ENCODE peak calls at places on chromosomes 1 and 21, in ten cellular contexts. D, J, E, Y, F, U, N, B, I and V are unnamed samples.
A peak's percentile ranks its signal among the peaks of the same experiment; 100 is the strongest.

GRCh38 chr1:220151454-220151853 is 57.5 kb downstream of the IARS2 start:
- DNase-seq in D (no peak), J (peak; percentile 34), E (no peak), Y (no peak), F (no peak), U (no peak), N (no peak), B (no peak), I (no peak), V (no peak)

GRCh38 chr1:107549152-107549810 is 408.4 kb downstream of the NTNG1 start:
- DNase-seq in D (no peak), J (no peak), E (no peak), Y (no peak), F (no peak), U (no peak), N (no peak), B (no peak), I (no peak), V (no peak)

GRCh38 chr1:832136-832535 is 91.6 kb upstream of the SAMD11 start:
- DNase-seq in D (no peak), J (no peak), E (no peak), Y (no peak), F (no peak), U (no peak), N (no peak), B (no peak), I (no peak), V (no peak)

GRCh38 chr1:235307158-235308124 is 20.5 kb downstream of the ARID4B start:
- DNase-seq in D (no peak), J (no peak), E (no peak), Y (no peak), F (no peak), U (no peak), N (no peak), B (no peak), I (no peak), V (no peak)

GRCh38 chr1:88910401-88910800 is 19.0 kb upstream of the GTF2B start:
- DNase-seq in D (no peak), J (no peak), E (no peak), Y (no peak), F (no peak), U (no peak), N (no peak), B (no peak), I (no peak), V (no peak)

GRCh38 chr21:44926364-44927101 is 5.8 kb upstream of the ITGB2 start:
- DNase-seq in D (no peak), J (no peak), E (no peak), Y (no peak), F (no peak), U (no peak), N (no peak), B (no peak), I (no peak), V (no peak)

GRCh38 chr1:227779021-227779441 is 36.4 kb upstream of the PRSS38 start:
- DNase-seq in D (no peak), J (no peak), E (no peak), Y (no peak), F (no peak), U (no peak), N (no peak), B (peak; percentile 40), I (no peak), V (no peak)

GRCh38 chr1:44652445-44653106 is 21.7 kb downstream of the TMEM53 start:
- DNase-seq in D (peak; percentile 83), J (peak; percentile 83), E (peak; percentile 86), Y (peak; percentile 71), F (peak; percentile 79), U (no peak), N (peak; percentile 81), B (peak; percentile 77), I (peak; percentile 69), V (peak; percentile 22)

GRCh38 chr1:91428182-91428798 is 23.7 kb upstream of the HFM1 start:
- DNase-seq in D (no peak), J (no peak), E (peak; percentile 71), Y (no peak), F (no peak), U (no peak), N (no peak), B (no peak), I (no peak), V (no peak)

GRCh38 chr1:94104776-94105462 is 16.0 kb downstream of the ABCA4 start:
- DNase-seq in D (no peak), J (no peak), E (no peak), Y (no peak), F (no peak), U (no peak), N (no peak), B (no peak), I (no peak), V (no peak)

GRCh38 chr1:35559317-35559944 is 1.8 kb downstream of the NCDN start:
- DNase-seq in D (no peak), J (no peak), E (no peak), Y (no peak), F (no peak), U (no peak), N (no peak), B (no peak), I (no peak), V (no peak)

GRCh38 chr1:35557118-35557610 is at the start of gene KIAA0319L:
- DNase-seq in D (peak; percentile 90), J (peak; percentile 88), E (peak; percentile 87), Y (peak; percentile 71), F (peak; percentile 87), U (no peak), N (peak; percentile 85), B (no peak), I (no peak), V (no peak)

GRCh38 chr1:35556494-35557117 is 597 bp downstream of the KIAA0319L start:
- DNase-seq in D (no peak), J (no peak), E (no peak), Y (no peak), F (no peak), U (no peak), N (no peak), B (no peak), I (no peak), V (no peak)

GRCh38 chr1:35558374-35559316 is 1.0 kb downstream of the NCDN start:
- DNase-seq in D (no peak), J (no peak), E (peak; percentile 64), Y (no peak), F (no peak), U (no peak), N (no peak), B (no peak), I (no peak), V (no peak)

DNA sequence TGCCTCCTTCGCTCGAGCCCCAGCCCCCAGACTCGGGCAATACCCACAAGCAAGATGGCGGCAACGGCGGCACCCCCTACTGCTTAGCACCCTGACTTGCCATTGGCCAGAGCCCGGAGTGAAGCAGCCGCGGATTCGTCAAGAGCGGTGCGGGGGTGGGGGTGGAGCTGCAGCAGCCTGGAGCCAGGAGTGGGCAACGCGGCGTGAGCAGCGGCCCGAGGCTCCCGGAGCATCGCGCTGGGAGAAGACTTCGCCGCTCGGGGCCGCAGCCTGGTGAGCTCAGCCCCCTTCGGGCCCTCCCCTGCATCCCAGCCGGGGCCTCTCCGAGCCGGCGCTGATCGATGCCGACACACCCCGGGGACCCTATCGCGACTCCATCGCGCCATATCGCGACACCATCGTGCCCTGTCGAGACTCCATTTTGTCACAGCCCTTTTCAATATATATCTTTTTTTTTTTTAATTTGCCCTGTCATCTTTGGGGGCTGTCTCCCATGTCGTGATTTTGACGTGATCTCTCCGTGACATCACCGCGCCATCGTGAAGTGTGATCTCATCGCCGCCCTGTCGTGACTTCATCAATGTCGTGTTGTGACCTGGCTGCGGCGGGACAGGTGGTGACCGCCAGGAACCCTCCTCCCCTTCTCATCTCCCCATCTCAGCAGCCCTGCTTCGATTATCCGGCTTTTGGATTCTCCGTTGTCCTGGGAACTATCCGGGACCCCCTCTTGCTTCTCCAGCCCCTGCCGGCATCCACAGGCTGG is at the start of gene NCDN:
- DNase-seq in D (peak; percentile 97), J (peak; percentile 96), E (peak; percentile 98), Y (peak; percentile 81), F (peak; percentile 97), U (no peak), N (peak; percentile 97), B (peak; percentile 98), I (peak; percentile 95), V (peak; percentile 83)
- TF ChIP-seq POLR2AphosphoS5 in D (no peak), J (no peak), E (peak; percentile 23), Y (peak; percentile 71), F (peak; percentile 87), U (peak; percentile 87), N (peak; percentile 87), B (no peak), I (peak; percentile 84), V (peak; percentile 69)

DNA sequence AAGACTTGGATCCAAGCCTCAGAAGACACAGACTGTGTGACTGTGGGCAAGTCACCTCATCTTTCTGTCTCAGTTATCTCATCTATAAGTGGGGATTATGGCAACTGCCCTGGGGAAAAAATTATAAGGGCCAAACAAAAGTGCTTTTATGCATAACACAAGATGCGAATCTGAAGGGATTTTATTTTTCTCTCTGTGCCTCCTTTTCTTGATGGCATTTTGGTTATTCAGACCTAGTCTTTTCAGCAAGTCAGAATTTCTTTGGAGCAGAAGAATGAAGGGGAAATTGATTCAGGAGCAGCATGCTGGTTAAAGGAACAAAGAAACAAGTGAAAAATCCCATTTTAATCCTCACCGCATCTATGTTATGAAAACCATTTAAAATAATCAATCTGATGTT is 86.9 kb downstream of the PBX1 start:
- DNase-seq in D (no peak), J (no peak), E (no peak), Y (no peak), F (no peak), U (no peak), N (no peak), B (no peak), I (no peak), V (no peak)
- TF ChIP-seq POLR2AphosphoS5 in D (no peak), J (no peak), E (no peak), Y (no peak), F (no peak), U (no peak), N (no peak), B (no peak), I (no peak), V (no peak)

GRCh38 chr1:8536521-8536920 is 218.6 kb downstream of the SLC45A1 start:
- DNase-seq in D (no peak), J (no peak), E (no peak), Y (no peak), F (no peak), U (no peak), N (no peak), B (no peak), I (no peak), V (no peak)
- TF ChIP-seq POLR2AphosphoS5 in D (no peak), J (no peak), E (no peak), Y (no peak), F (no peak), U (no peak), N (no peak), B (peak; percentile 27), I (no peak), V (no peak)

GRCh38 chr1:196002906-196003305 is 605.3 kb downstream of the KCNT2 start:
- DNase-seq in D (no peak), J (no peak), E (no peak), Y (no peak), F (no peak), U (no peak), N (no peak), B (no peak), I (no peak), V (no peak)

GRCh38 chr1:195999022-195999421 is 609.2 kb downstream of the KCNT2 start:
- DNase-seq in D (no peak), J (no peak), E (no peak), Y (no peak), F (no peak), U (no peak), N (no peak), B (no peak), I (no peak), V (no peak)

GRCh38 chr1:196001188-196001587 is 607.1 kb downstream of the KCNT2 start:
- DNase-seq in D (no peak), J (no peak), E (no peak), Y (no peak), F (no peak), U (no peak), N (no peak), B (no peak), I (no peak), V (no peak)
- TF ChIP-seq POLR2AphosphoS5 in D (no peak), J (no peak), E (no peak), Y (no peak), F (no peak), U (no peak), N (no peak), B (no peak), I (no peak), V (no peak)